ENCODE peak calls at places on chromosomes 2 and 18, in nine cellular contexts. One of them, this sample, is unnamed.

GRCh38 chr2:16656784-16657391 is 8.7 kb downstream of the CYRIA start:
- ATAC-seq in heart left ventricle: peak; percentile 38
- ATAC-seq in K562: peak; percentile 38
- ATAC-seq in A549: peak; percentile 23
- ATAC-seq in HCT116: no peak
- ATAC-seq in upper lobe of left lung: peak; percentile 71
- ATAC-seq in gastrocnemius medialis: peak; percentile 91
- ATAC-seq in body of pancreas: peak; percentile 26
- ATAC-seq in IMR-90: no peak
- ATAC-seq in this sample: peak; percentile 54

GRCh38 chr2:207516206-207516605 is 13.6 kb upstream of the CREB1 start:
- ATAC-seq in K562: no peak
- ATAC-seq in IMR-90: no peak
- ATAC-seq in upper lobe of left lung: no peak
- ATAC-seq in heart left ventricle: no peak
- ATAC-seq in body of pancreas: no peak
- ATAC-seq in HCT116: no peak
- ATAC-seq in A549: no peak
- ATAC-seq in gastrocnemius medialis: no peak
- ATAC-seq in this sample: no peak

GRCh38 chr2:189770590-189771322 is 8.2 kb upstream of the OSGEPL1 start:
- ATAC-seq in IMR-90: no peak
- ATAC-seq in K562: peak; percentile 62
- ATAC-seq in HCT116: no peak
- ATAC-seq in heart left ventricle: no peak
- ATAC-seq in A549: no peak
- ATAC-seq in body of pancreas: no peak
- ATAC-seq in upper lobe of left lung: no peak
- ATAC-seq in gastrocnemius medialis: peak; percentile 66
- ATAC-seq in this sample: no peak

GRCh38 chr2:174431902-174432301 is 36.4 kb downstream of the SCRN3 start:
- ATAC-seq in IMR-90: no peak
- ATAC-seq in heart left ventricle: no peak
- ATAC-seq in K562: no peak
- ATAC-seq in upper lobe of left lung: no peak
- ATAC-seq in gastrocnemius medialis: no peak
- ATAC-seq in body of pancreas: no peak
- ATAC-seq in A549: no peak
- ATAC-seq in HCT116: no peak
- ATAC-seq in this sample: no peak

GRCh38 chr2:128710242-128710641 is 391.6 kb upstream of the HS6ST1 start:
- ATAC-seq in HCT116: no peak
- ATAC-seq in upper lobe of left lung: no peak
- ATAC-seq in IMR-90: no peak
- ATAC-seq in K562: no peak
- ATAC-seq in heart left ventricle: no peak
- ATAC-seq in A549: no peak
- ATAC-seq in body of pancreas: no peak
- ATAC-seq in gastrocnemius medialis: no peak
- ATAC-seq in this sample: no peak

GRCh38 chr2:191126386-191126785 is 24.4 kb downstream of the STAT4 start:
- ATAC-seq in IMR-90: no peak
- ATAC-seq in HCT116: no peak
- ATAC-seq in upper lobe of left lung: no peak
- ATAC-seq in gastrocnemius medialis: no peak
- ATAC-seq in body of pancreas: no peak
- ATAC-seq in K562: no peak
- ATAC-seq in A549: no peak
- ATAC-seq in heart left ventricle: no peak
- ATAC-seq in this sample: no peak

GRCh38 chr18:58045265-58046086 is 1.4 kb downstream of the NEDD4L start:
- ATAC-seq in heart left ventricle: no peak
- ATAC-seq in upper lobe of left lung: peak; percentile 82
- ATAC-seq in IMR-90: no peak
- ATAC-seq in HCT116: peak; percentile 39
- ATAC-seq in K562: peak; percentile 10
- ATAC-seq in A549: peak; percentile 38
- ATAC-seq in gastrocnemius medialis: no peak
- ATAC-seq in body of pancreas: peak; percentile 51
- ATAC-seq in this sample: no peak

GRCh38 chr2:104733544-104733943 is 120.4 kb upstream of the POU3F3 start:
- ATAC-seq in upper lobe of left lung: no peak
- ATAC-seq in HCT116: peak; percentile 100
- ATAC-seq in body of pancreas: no peak
- ATAC-seq in K562: peak; percentile 98
- ATAC-seq in IMR-90: no peak
- ATAC-seq in gastrocnemius medialis: no peak
- ATAC-seq in heart left ventricle: no peak
- ATAC-seq in A549: peak; percentile 88
- ATAC-seq in this sample: no peak

GRCh38 chr2:239939736-239940483 is 85.2 kb downstream of the NDUFA10 start:
- ATAC-seq in A549: no peak
- ATAC-seq in upper lobe of left lung: no peak
- ATAC-seq in K562: no peak
- ATAC-seq in IMR-90: no peak
- ATAC-seq in HCT116: no peak
- ATAC-seq in gastrocnemius medialis: no peak
- ATAC-seq in heart left ventricle: peak; percentile 89
- ATAC-seq in body of pancreas: no peak
- ATAC-seq in this sample: no peak

GRCh38 chr2:46388873-46389272 is 90.5 kb upstream of the TMEM247 start:
- ATAC-seq in gastrocnemius medialis: no peak
- ATAC-seq in HCT116: no peak
- ATAC-seq in IMR-90: no peak
- ATAC-seq in A549: no peak
- ATAC-seq in upper lobe of left lung: no peak
- ATAC-seq in heart left ventricle: peak; percentile 29
- ATAC-seq in K562: no peak
- ATAC-seq in body of pancreas: no peak
- ATAC-seq in this sample: peak; percentile 15

GRCh38 chr2:239756392-239757153 is 268.6 kb downstream of the NDUFA10 start:
- ATAC-seq in HCT116: no peak
- ATAC-seq in heart left ventricle: no peak
- ATAC-seq in upper lobe of left lung: no peak
- ATAC-seq in IMR-90: no peak
- ATAC-seq in K562: no peak
- ATAC-seq in body of pancreas: no peak
- ATAC-seq in A549: no peak
- ATAC-seq in gastrocnemius medialis: no peak
- ATAC-seq in this sample: no peak

GRCh38 chr2:46915281-46915810 is at the start of gene MCFD2:
- ATAC-seq in gastrocnemius medialis: peak; percentile 23
- ATAC-seq in upper lobe of left lung: peak; percentile 66
- ATAC-seq in heart left ventricle: peak; percentile 9
- ATAC-seq in body of pancreas: peak; percentile 19
- ATAC-seq in A549: peak; percentile 60
- ATAC-seq in HCT116: peak; percentile 23
- ATAC-seq in K562: peak; percentile 48
- ATAC-seq in IMR-90: peak; percentile 42
- ATAC-seq in this sample: peak; percentile 48

GRCh38 chr2:54579682-54580349 is 123.7 kb downstream of the SPTBN1 start:
- ATAC-seq in HCT116: no peak
- ATAC-seq in K562: no peak
- ATAC-seq in A549: peak; percentile 81
- ATAC-seq in gastrocnemius medialis: no peak
- ATAC-seq in upper lobe of left lung: no peak
- ATAC-seq in body of pancreas: peak; percentile 48
- ATAC-seq in IMR-90: peak; percentile 51
- ATAC-seq in heart left ventricle: no peak
- ATAC-seq in this sample: no peak

GRCh38 chr2:201183373-201183742 is 417 bp downstream of the CASP10 start:
- ATAC-seq in A549: peak; percentile 14
- ATAC-seq in HCT116: no peak
- ATAC-seq in heart left ventricle: no peak
- ATAC-seq in K562: peak; percentile 20
- ATAC-seq in IMR-90: no peak
- ATAC-seq in gastrocnemius medialis: no peak
- ATAC-seq in upper lobe of left lung: no peak
- ATAC-seq in body of pancreas: peak; percentile 24
- ATAC-seq in this sample: no peak

GRCh38 chr2:234630676-234631350 is 133.9 kb upstream of the ARL4C start:
- ATAC-seq in K562: no peak
- ATAC-seq in A549: no peak
- ATAC-seq in body of pancreas: no peak
- ATAC-seq in IMR-90: no peak
- ATAC-seq in gastrocnemius medialis: no peak
- ATAC-seq in heart left ventricle: no peak
- ATAC-seq in upper lobe of left lung: no peak
- ATAC-seq in HCT116: no peak
- ATAC-seq in this sample: no peak

GRCh38 chr2:221166283-221166682 is 405.8 kb downstream of the EPHA4 start:
- ATAC-seq in upper lobe of left lung: no peak
- ATAC-seq in K562: no peak
- ATAC-seq in heart left ventricle: no peak
- ATAC-seq in HCT116: no peak
- ATAC-seq in gastrocnemius medialis: no peak
- ATAC-seq in IMR-90: peak; percentile 21
- ATAC-seq in body of pancreas: no peak
- ATAC-seq in A549: no peak
- ATAC-seq in this sample: peak; percentile 31

GRCh38 chr2:218898109-218898878 is 17.6 kb downstream of the WNT10A start:
- ATAC-seq in body of pancreas: peak; percentile 75
- ATAC-seq in gastrocnemius medialis: peak; percentile 71
- ATAC-seq in heart left ventricle: peak; percentile 79
- ATAC-seq in K562: peak; percentile 96
- ATAC-seq in upper lobe of left lung: peak; percentile 82
- ATAC-seq in A549: peak; percentile 86
- ATAC-seq in IMR-90: peak; percentile 86
- ATAC-seq in HCT116: peak; percentile 53
- ATAC-seq in this sample: peak; percentile 78
- H3K4me3 ChIP-seq in body of pancreas: no peak overlapping the region
- H3K4me3 ChIP-seq in gastrocnemius medialis: peak overlapping the region; percentile 34
- H3K4me3 ChIP-seq in heart left ventricle: peak overlapping the region; percentile 5
- H3K4me3 ChIP-seq in K562: no peak overlapping the region
- H3K4me3 ChIP-seq in upper lobe of left lung: no peak overlapping the region
- H3K4me3 ChIP-seq in A549: peak overlapping the region; percentile 34
- H3K4me3 ChIP-seq in IMR-90: no peak overlapping the region
- H3K4me3 ChIP-seq in HCT116: peak overlapping the region; percentile 76
- H3K4me3 ChIP-seq in this sample: peak overlapping the region; percentile 14

DNA sequence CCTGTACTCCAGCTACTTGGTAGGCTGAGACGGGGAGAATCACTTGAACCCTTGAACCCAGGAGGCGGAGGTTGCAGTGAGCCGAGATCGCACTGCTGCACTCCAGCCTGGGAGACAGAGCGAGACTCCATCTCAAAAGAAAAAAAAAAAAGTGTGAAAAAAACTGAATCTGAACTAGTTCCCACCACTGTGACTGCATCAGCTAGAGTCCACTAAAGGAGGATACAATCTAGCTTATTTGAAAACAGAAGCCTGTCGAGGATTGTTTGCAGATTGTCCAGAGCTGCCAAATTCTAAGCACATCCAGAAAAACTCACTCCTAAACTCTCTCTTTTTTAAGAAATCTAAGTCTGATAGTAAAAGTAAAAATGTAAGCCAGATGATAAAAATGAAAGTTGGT is 10.6 kb downstream of the GFPT1 start:
- ATAC-seq in gastrocnemius medialis: no peak
- ATAC-seq in body of pancreas: no peak
- ATAC-seq in HCT116: no peak
- ATAC-seq in heart left ventricle: no peak
- ATAC-seq in K562: peak; percentile 20
- ATAC-seq in A549: peak; percentile 28
- ATAC-seq in upper lobe of left lung: no peak
- ATAC-seq in IMR-90: no peak
- ATAC-seq in this sample: no peak
- TF ChIP-seq POLR2A in gastrocnemius medialis: no peak
- TF ChIP-seq POLR2A in body of pancreas: no peak
- TF ChIP-seq POLR2A in HCT116: no peak
- TF ChIP-seq POLR2A in heart left ventricle: no peak
- TF ChIP-seq POLR2A in K562: no peak
- TF ChIP-seq POLR2A in A549: no peak
- TF ChIP-seq POLR2A in upper lobe of left lung: no peak
- TF ChIP-seq POLR2A in IMR-90: no peak
- TF ChIP-seq POLR2A in this sample: no peak

DNA sequence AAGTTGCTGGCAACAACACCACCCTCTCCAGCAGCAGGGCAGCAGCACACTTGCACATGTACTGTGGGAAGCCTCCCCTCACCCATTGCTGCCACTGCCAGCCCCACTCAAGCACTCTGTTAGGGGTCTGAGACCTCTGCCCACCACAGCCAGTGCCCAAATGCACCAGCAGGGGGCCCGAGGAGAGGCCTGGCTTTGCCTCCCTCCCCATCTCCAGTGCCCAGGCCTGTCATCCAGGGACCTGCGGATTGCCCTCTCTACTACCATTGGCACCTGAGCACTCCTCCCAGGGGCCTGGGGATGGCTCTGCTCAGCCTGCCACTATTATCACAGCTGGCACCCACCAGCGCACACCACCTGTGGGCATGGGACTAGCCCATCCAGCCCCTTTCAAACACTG is 175.7 kb downstream of the PMAIP1 start:
- ATAC-seq in K562: no peak
- ATAC-seq in A549: no peak
- ATAC-seq in IMR-90: no peak
- ATAC-seq in upper lobe of left lung: peak; percentile 63
- ATAC-seq in gastrocnemius medialis: no peak
- ATAC-seq in HCT116: no peak
- ATAC-seq in body of pancreas: no peak
- ATAC-seq in heart left ventricle: no peak
- ATAC-seq in this sample: no peak
- TF ChIP-seq CTCF in K562: no peak
- TF ChIP-seq CTCF in A549: no peak
- TF ChIP-seq CTCF in IMR-90: no peak
- TF ChIP-seq CTCF in upper lobe of left lung: no peak
- TF ChIP-seq CTCF in gastrocnemius medialis: no peak
- TF ChIP-seq CTCF in HCT116: peak; percentile 43
- TF ChIP-seq CTCF in body of pancreas: no peak
- TF ChIP-seq CTCF in heart left ventricle: no peak
- TF ChIP-seq CTCF in this sample: no peak

GRCh38 chr2:111116843-111117665 is 3.7 kb upstream of the BCL2L11 start:
- ATAC-seq in upper lobe of left lung: peak; percentile 47
- ATAC-seq in HCT116: peak; percentile 70
- ATAC-seq in A549: peak; percentile 85
- ATAC-seq in gastrocnemius medialis: peak; percentile 44
- ATAC-seq in body of pancreas: peak; percentile 50
- ATAC-seq in heart left ventricle: peak; percentile 74
- ATAC-seq in K562: peak; percentile 17
- ATAC-seq in IMR-90: peak; percentile 60
- ATAC-seq in this sample: peak; percentile 41

GRCh38 chr2:111119004-111119846 is 1.5 kb upstream of the BCL2L11 start:
- ATAC-seq in gastrocnemius medialis: no peak
- ATAC-seq in body of pancreas: no peak
- ATAC-seq in upper lobe of left lung: no peak
- ATAC-seq in A549: no peak
- ATAC-seq in heart left ventricle: no peak
- ATAC-seq in IMR-90: no peak
- ATAC-seq in K562: no peak
- ATAC-seq in HCT116: no peak
- ATAC-seq in this sample: no peak

GRCh38 chr2:111117666-111118454 is 2.9 kb upstream of the BCL2L11 start:
- ATAC-seq in HCT116: peak; percentile 8
- ATAC-seq in body of pancreas: no peak
- ATAC-seq in gastrocnemius medialis: no peak
- ATAC-seq in upper lobe of left lung: no peak
- ATAC-seq in K562: no peak
- ATAC-seq in heart left ventricle: no peak
- ATAC-seq in A549: peak; percentile 15
- ATAC-seq in IMR-90: no peak
- ATAC-seq in this sample: no peak

GRCh38 chr2:111119847-111120252 is 864 bp upstream of the BCL2L11 start:
- ATAC-seq in gastrocnemius medialis: no peak
- ATAC-seq in A549: no peak
- ATAC-seq in IMR-90: no peak
- ATAC-seq in upper lobe of left lung: no peak
- ATAC-seq in body of pancreas: no peak
- ATAC-seq in HCT116: no peak
- ATAC-seq in K562: no peak
- ATAC-seq in heart left ventricle: no peak
- ATAC-seq in this sample: no peak

GRCh38 chr2:111118455-111119003 is 2.2 kb upstream of the BCL2L11 start:
- ATAC-seq in A549: no peak
- ATAC-seq in IMR-90: no peak
- ATAC-seq in K562: no peak
- ATAC-seq in gastrocnemius medialis: no peak
- ATAC-seq in heart left ventricle: no peak
- ATAC-seq in body of pancreas: no peak
- ATAC-seq in upper lobe of left lung: no peak
- ATAC-seq in HCT116: no peak
- ATAC-seq in this sample: no peak
- H3K4me3 ChIP-seq in A549: no peak overlapping the region
- H3K4me3 ChIP-seq in IMR-90: peak overlapping the region; percentile 31
- H3K4me3 ChIP-seq in K562: no peak overlapping the region
- H3K4me3 ChIP-seq in gastrocnemius medialis: peak overlapping the region; percentile 83
- H3K4me3 ChIP-seq in heart left ventricle: peak overlapping the region; percentile 79
- H3K4me3 ChIP-seq in body of pancreas: no peak overlapping the region
- H3K4me3 ChIP-seq in upper lobe of left lung: no peak overlapping the region
- H3K4me3 ChIP-seq in HCT116: peak overlapping the region; percentile 56
- H3K4me3 ChIP-seq in this sample: no peak overlapping the region